ENCODE peak calls at places on chromosomes 16 and 17, in nine cellular contexts. T is BJ; V is upper lobe of right lung; J is neural progenitor cell; I is bronchial epithelial cell; Y is CD8-positive, alpha-beta T cell; U is vagina; E is tibial nerve; R is gastrocnemius medialis. B is an unnamed sample.

GRCh38 chr17:72110953-72111339 is 9.9 kb upstream of the SOX9 start:
- DNase-seq in T (no peak), V (no peak), J (no peak), I (no peak), Y (no peak), U (no peak), E (no peak), R (no peak), B (no peak)

GRCh38 chr17:78490156-78490555 is 87.0 kb downstream of the DNAH17 start:
- DNase-seq in T (no peak), V (no peak), J (no peak), I (no peak), Y (no peak), U (no peak), E (no peak), R (no peak), B (no peak)

GRCh38 chr17:18102640-18103039 is 5.9 kb upstream of the MYO15A start:
- DNase-seq in T (no peak), V (no peak), J (no peak), I (no peak), Y (no peak), U (no peak), E (no peak), R (no peak), B (no peak)

GRCh38 chr17:2344528-2344927 is 7.2 kb downstream of the SGSM2 start:
- DNase-seq in T (no peak), V (no peak), J (no peak), I (no peak), Y (no peak), U (no peak), E (no peak), R (no peak), B (no peak)

GRCh38 chr16:23188911-23189310 is 6.4 kb downstream of the SCNN1G start:
- DNase-seq in T (no peak), V (no peak), J (no peak), I (no peak), Y (no peak), U (no peak), E (no peak), R (no peak), B (no peak)

GRCh38 chr16:77273815-77274214 is 74.6 kb downstream of the SYCE1L start:
- DNase-seq in T (no peak), V (no peak), J (no peak), I (no peak), Y (no peak), U (no peak), E (no peak), R (no peak), B (no peak)

GRCh38 chr16:46901709-46902108 is 17.5 kb downstream of the GPT2 start:
- DNase-seq in T (no peak), V (no peak), J (no peak), I (no peak), Y (no peak), U (no peak), E (no peak), R (no peak), B (no peak)

GRCh38 chr17:82245144-82246039 is 16.6 kb downstream of the SLC16A3 start:
- DNase-seq in T (no peak), V (no peak), J (no peak), I (peak), Y (no peak), U (no peak), E (no peak), R (no peak), B (no peak)

GRCh38 chr16:12798846-12799245 is 4.8 kb downstream of the CPPED1 start:
- DNase-seq in T (no peak), V (no peak), J (no peak), I (no peak), Y (no peak), U (no peak), E (no peak), R (no peak), B (no peak)

GRCh38 chr16:84741351-84741791 is 41.6 kb downstream of the USP10 start:
- DNase-seq in T (no peak), V (no peak), J (no peak), I (peak), Y (no peak), U (peak), E (no peak), R (no peak), B (no peak)

GRCh38 chr16:2468725-2469398 is 2.2 kb upstream of the NTN3 start:
- DNase-seq in T (no peak), V (no peak), J (peak), I (no peak), Y (no peak), U (no peak), E (no peak), R (no peak), B (peak)

GRCh38 chr16:7910116-7910515 is 577.5 kb downstream of the RBFOX1 start:
- DNase-seq in T (no peak), V (no peak), J (no peak), I (no peak), Y (no peak), U (no peak), E (no peak), R (no peak), B (no peak)

GRCh38 chr16:30416047-30416603 is 8.7 kb downstream of the ZNF771 start:
- DNase-seq in T (no peak), V (no peak), J (no peak), I (no peak), Y (no peak), U (no peak), E (no peak), R (no peak), B (no peak)

GRCh38 chr17:44191941-44192496 is 5.2 kb downstream of the TMUB2 start:
- DNase-seq in T (no peak), V (no peak), J (no peak), I (no peak), Y (no peak), U (no peak), E (no peak), R (no peak), B (no peak)

GRCh38 chr17:58337126-58337599 is 8.6 kb upstream of the TSPOAP1 start:
- DNase-seq in T (no peak), V (peak), J (no peak), I (no peak), Y (no peak), U (no peak), E (no peak), R (no peak), B (no peak)

GRCh38 chr17:14621826-14622621 is 321.1 kb downstream of the HS3ST3B1 start:
- DNase-seq in T (no peak), V (no peak), J (no peak), I (no peak), Y (no peak), U (no peak), E (no peak), R (no peak), B (no peak)

GRCh38 chr17:82685291-82685690 is 13.2 kb downstream of the RAB40B start:
- DNase-seq in T (no peak), V (no peak), J (no peak), I (no peak), Y (no peak), U (no peak), E (no peak), R (no peak), B (no peak)

GRCh38 chr17:2158011-2158410 is 103.1 kb downstream of the HIC1 start:
- DNase-seq in T (no peak), V (no peak), J (no peak), I (peak), Y (no peak), U (no peak), E (no peak), R (no peak), B (no peak)

GRCh38 chr17:13931111-13931526 is 138.2 kb upstream of the COX10 start:
- DNase-seq in T (peak), V (no peak), J (no peak), I (peak), Y (no peak), U (peak), E (no peak), R (peak), B (no peak)

GRCh38 chr17:27402943-27403342 is 53.3 kb upstream of the KSR1 start:
- DNase-seq in T (no peak), V (no peak), J (no peak), I (no peak), Y (no peak), U (no peak), E (no peak), R (no peak), B (no peak)

GRCh38 chr16:71645450-71645849 is 19.5 kb downstream of the MARVELD3 start:
- DNase-seq in T (no peak), V (no peak), J (peak), I (peak), Y (no peak), U (no peak), E (no peak), R (no peak), B (no peak)

GRCh38 chr16:59593256-59593655 is 859.1 kb upstream of the GOT2 start:
- DNase-seq in T (peak), V (no peak), J (no peak), I (peak), Y (no peak), U (no peak), E (no peak), R (no peak), B (no peak)

GRCh38 chr16:14331020-14331419 is 259.9 kb downstream of the MRTFB start:
- DNase-seq in T (no peak), V (no peak), J (no peak), I (no peak), Y (no peak), U (no peak), E (no peak), R (no peak), B (peak)

GRCh38 chr17:4206945-4207344 is 56.8 kb downstream of the ANKFY1 start:
- DNase-seq in T (no peak), V (no peak), J (no peak), I (no peak), Y (no peak), U (no peak), E (no peak), R (no peak), B (no peak)

GRCh38 chr17:66451188-66452149 is 149.1 kb downstream of the PRKCA start:
- DNase-seq in T (no peak), V (no peak), J (peak), I (no peak), Y (no peak), U (no peak), E (no peak), R (no peak), B (peak)

GRCh38 chr16:65111306-65111705 is 10.6 kb downstream of the CDH11 start:
- DNase-seq in T (no peak), V (no peak), J (no peak), I (no peak), Y (no peak), U (no peak), E (no peak), R (no peak), B (no peak)

GRCh38 chr16:58510097-58510775 is 5.1 kb upstream of the SETD6 start:
- DNase-seq in T (no peak), V (peak), J (no peak), I (no peak), Y (no peak), U (no peak), E (no peak), R (no peak), B (no peak)

GRCh38 chr16:66605177-66605999 is 884 bp downstream of the CMTM3 start:
- DNase-seq in T (no peak), V (peak), J (peak), I (no peak), Y (no peak), U (no peak), E (no peak), R (no peak), B (peak)

GRCh38 chr16:55155815-55156214 is 168.2 kb upstream of the IRX6 start:
- DNase-seq in T (no peak), V (no peak), J (no peak), I (no peak), Y (no peak), U (no peak), E (no peak), R (no peak), B (no peak)

GRCh38 chr17:46972346-46972745 is 6.7 kb downstream of the RPRML start:
- DNase-seq in T (no peak), V (no peak), J (no peak), I (no peak), Y (no peak), U (no peak), E (no peak), R (no peak), B (no peak)

GRCh38 chr17:80802626-80803450 is 188.8 kb upstream of the CHMP6 start:
- DNase-seq in T (no peak), V (no peak), J (no peak), I (no peak), Y (no peak), U (no peak), E (no peak), R (no peak), B (no peak)

GRCh38 chr16:67398546-67399217 is 5.4 kb upstream of the TPPP3 start:
- DNase-seq in T (no peak), V (no peak), J (no peak), I (no peak), Y (no peak), U (no peak), E (no peak), R (no peak), B (no peak)

GRCh38 chr17:80455328-80455710 is 21.1 kb downstream of the NPTX1 start:
- DNase-seq in T (no peak), V (no peak), J (peak), I (no peak), Y (peak), U (no peak), E (peak), R (peak), B (peak)

DNA sequence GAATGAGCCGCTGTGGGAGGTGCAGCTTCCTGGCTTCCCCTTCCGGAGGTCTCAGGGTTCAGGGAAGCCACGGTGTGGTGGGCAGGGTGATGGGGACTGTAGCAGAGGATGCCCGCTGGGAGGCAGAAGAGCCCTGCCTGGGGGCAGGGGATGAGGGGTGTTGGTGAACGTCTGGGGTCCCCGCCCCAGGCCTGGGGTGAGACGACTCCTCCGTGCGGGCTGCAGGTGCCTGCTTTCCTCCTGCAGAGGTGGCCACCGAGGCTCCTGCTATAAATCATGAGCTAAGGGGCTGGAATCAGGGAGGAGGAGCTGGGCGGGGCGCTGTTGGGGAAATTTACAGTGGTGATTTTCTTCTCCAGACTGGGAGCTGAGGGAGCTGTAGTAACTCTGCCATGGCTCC is 167.0 kb downstream of the MRM1 start:
- DNase-seq in T (no peak), V (no peak), J (no peak), I (no peak), Y (no peak), U (no peak), E (no peak), R (no peak), B (peak)
- TF ChIP-seq CTCF in T (no peak), V (no peak), J (no peak), I (no peak), Y (no peak), U (no peak), E (no peak), R (no peak), B (no peak)

GRCh38 chr17:74002241-74002640 is 201.2 kb upstream of the RPL38 start:
- DNase-seq in T (no peak), V (no peak), J (no peak), I (no peak), Y (no peak), U (no peak), E (no peak), R (no peak), B (no peak)

GRCh38 chr17:73999246-73999645 is 204.2 kb upstream of the RPL38 start:
- DNase-seq in T (no peak), V (no peak), J (no peak), I (no peak), Y (no peak), U (no peak), E (no peak), R (no peak), B (no peak)

GRCh38 chr17:73998246-73999220 is 204.9 kb upstream of the RPL38 start:
- DNase-seq in T (no peak), V (peak), J (peak), I (peak), Y (peak), U (no peak), E (no peak), R (no peak), B (peak)
- TF ChIP-seq CTCF in T (peak), V (peak), J (peak), I (peak), Y (peak), U (peak), E (peak), R (no peak), B (peak)

GRCh38 chr16:79169239-79169638 is 431.3 kb downstream of the MAF start:
- DNase-seq in T (no peak), V (no peak), J (peak), I (no peak), Y (no peak), U (no peak), E (no peak), R (no peak), B (no peak)
- TF ChIP-seq CTCF in T (no peak), V (no peak), J (peak), I (no peak), Y (no peak), U (no peak), E (no peak), R (no peak), B (no peak)

GRCh38 chr16:48047755-48048154 is 108.0 kb downstream of the ABCC12 start:
- DNase-seq in T (no peak), V (no peak), J (peak), I (no peak), Y (no peak), U (no peak), E (no peak), R (no peak), B (no peak)

GRCh38 chr16:48044117-48044516 is 111.7 kb downstream of the ABCC12 start:
- DNase-seq in T (no peak), V (no peak), J (no peak), I (no peak), Y (no peak), U (no peak), E (no peak), R (no peak), B (no peak)

GRCh38 chr16:48047273-48047672 is 108.5 kb downstream of the ABCC12 start:
- DNase-seq in T (no peak), V (no peak), J (no peak), I (no peak), Y (no peak), U (no peak), E (no peak), R (no peak), B (no peak)

DNA sequence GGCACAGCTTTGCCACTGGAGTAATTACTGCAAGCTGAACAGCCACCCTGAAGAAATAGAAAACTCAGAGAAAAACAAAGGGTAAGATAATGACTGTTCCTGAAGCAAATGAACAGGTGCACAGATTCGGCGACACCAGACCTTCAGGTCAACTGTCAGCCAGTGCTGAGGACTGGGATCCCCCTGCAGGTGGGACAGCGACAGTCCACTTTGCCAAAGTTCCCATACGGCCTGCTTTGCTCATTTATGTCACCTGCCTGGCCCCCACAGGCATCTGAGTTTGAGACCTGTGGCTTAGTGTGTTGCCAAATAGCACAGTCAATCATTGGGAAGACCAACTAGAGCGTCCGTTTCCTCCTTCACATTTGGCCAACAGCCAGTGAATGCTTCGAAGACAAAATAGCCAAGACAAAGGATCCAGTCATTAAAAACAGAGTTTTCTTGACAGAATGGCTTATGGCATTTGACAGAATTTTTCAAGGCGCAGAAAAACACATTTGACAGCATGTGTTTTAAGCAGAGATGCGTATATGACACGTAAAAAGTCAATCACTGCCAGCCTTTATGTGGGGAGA is 113.8 kb downstream of the ABCC12 start:
- DNase-seq in T (no peak), V (no peak), J (peak), I (no peak), Y (no peak), U (no peak), E (no peak), R (no peak), B (peak)
- TF ChIP-seq CTCF in T (no peak), V (no peak), J (peak), I (peak), Y (no peak), U (no peak), E (no peak), R (no peak), B (peak)

GRCh38 chr17:5286846-5287245 is 4.8 kb downstream of the RABEP1 start:
- DNase-seq in T (no peak), V (no peak), J (no peak), I (no peak), Y (no peak), U (no peak), E (no peak), R (no peak), B (no peak)

GRCh38 chr17:5283531-5284315 is 1.6 kb downstream of the RABEP1 start:
- DNase-seq in T (no peak), V (no peak), J (peak), I (peak), Y (no peak), U (no peak), E (no peak), R (no peak), B (no peak)

GRCh38 chr17:5282639-5283217 is 644 bp downstream of the RABEP1 start:
- DNase-seq in T (no peak), V (peak), J (no peak), I (peak), Y (no peak), U (no peak), E (no peak), R (no peak), B (no peak)

DNA sequence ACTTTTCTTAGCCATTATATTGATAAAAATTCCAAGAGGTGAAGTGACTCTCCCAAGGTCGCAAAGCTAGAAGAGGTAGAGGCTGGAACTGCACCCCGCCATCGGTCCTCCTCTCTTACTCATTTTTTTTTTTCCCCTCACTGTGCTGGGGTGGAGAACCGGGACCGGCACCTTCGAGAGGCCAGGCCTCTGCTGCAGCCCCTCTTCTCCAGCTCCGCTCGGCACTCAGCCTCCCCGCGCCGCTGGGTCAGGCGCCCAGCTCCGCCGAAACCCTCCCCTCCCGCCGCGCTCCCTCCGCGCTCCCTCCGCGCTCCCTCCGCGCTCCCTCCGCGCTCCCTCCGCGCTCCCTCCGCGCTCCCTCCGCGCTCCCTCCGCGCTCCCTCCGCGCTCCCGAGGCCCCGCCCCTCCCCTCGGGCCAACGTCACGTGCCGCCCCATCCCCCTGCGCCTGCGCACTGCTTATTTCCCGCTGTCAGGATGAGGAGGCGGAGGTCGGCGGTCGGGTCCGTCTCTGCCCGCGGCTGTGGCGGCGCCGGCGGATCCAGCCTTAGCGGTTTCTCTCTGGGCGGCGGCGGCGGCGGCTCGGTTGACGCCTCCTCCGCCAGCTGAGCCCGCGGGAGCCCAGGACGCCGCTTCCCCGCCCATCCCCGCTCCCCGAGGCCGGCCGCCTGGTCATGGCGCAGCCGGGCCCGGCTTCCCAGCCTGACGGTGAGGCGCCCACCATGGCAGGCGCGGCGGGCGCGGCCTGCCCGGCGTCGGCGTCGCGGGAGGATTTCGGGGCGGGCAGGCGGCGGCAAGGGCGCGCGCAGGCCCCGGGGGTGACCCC is at the start of gene RABEP1:
- DNase-seq in T (no peak), V (peak), J (peak), I (peak), Y (peak), U (peak), E (peak), R (peak), B (peak)
- TF ChIP-seq CTCF in T (peak), V (peak), J (peak), I (no peak), Y (no peak), U (peak), E (peak), R (peak), B (no peak)

GRCh38 chr16:81558077-81558443 is 113.5 kb downstream of the CMIP start:
- DNase-seq in T (no peak), V (no peak), J (no peak), I (no peak), Y (no peak), U (no peak), E (no peak), R (no peak), B (no peak)
- TF ChIP-seq CTCF in T (no peak), V (no peak), J (no peak), I (no peak), Y (no peak), U (no peak), E (no peak), R (no peak), B (no peak)

B was measured in nephron progenitor cell.